ENCODE peak calls at places on chromosomes 4 and X, in nine cellular contexts. Z, K, H, G, T, M, Q, B and D are unnamed samples.

GRCh38 chrX:77505227-77505626 is 58.0 kb downstream of the FGF16 start:
- DNase-seq in Z (peak), K (no peak), H (peak), G (no peak), T (no peak), M (no peak), Q (no peak), B (peak), D (peak)

GRCh38 chr4:55673424-55673823 is 37.3 kb upstream of the NMU start:
- DNase-seq in Z (no peak), K (no peak), H (peak), G (no peak), T (no peak), M (no peak), Q (no peak), B (no peak), D (no peak)

GRCh38 chr4:158824425-158825274 is 55.8 kb downstream of the FNIP2 start:
- DNase-seq in Z (no peak), K (no peak), H (no peak), G (no peak), T (no peak), M (no peak), Q (no peak), B (peak), D (no peak)

GRCh38 chr4:126957555-126958440 is 675.0 kb upstream of the INTU start:
- DNase-seq in Z (no peak), K (no peak), H (no peak), G (no peak), T (no peak), M (no peak), Q (no peak), B (peak), D (no peak)

GRCh38 chr4:10413177-10413576 is 44.0 kb downstream of the ZNF518B start:
- DNase-seq in Z (no peak), K (no peak), H (no peak), G (no peak), T (no peak), M (no peak), Q (no peak), B (no peak), D (no peak)

GRCh38 chr4:37469286-37469685 is 216.9 kb downstream of the RELL1 start:
- DNase-seq in Z (no peak), K (no peak), H (no peak), G (no peak), T (no peak), M (no peak), Q (no peak), B (no peak), D (no peak)

GRCh38 chrX:44675364-44676024 is 132.8 kb upstream of the FUNDC1 start:
- DNase-seq in Z (no peak), K (no peak), H (peak), G (peak), T (no peak), M (no peak), Q (peak), B (peak), D (peak)

GRCh38 chr4:32261196-32261595 is 1541.0 kb downstream of the PCDH7 start:
- DNase-seq in Z (no peak), K (no peak), H (no peak), G (no peak), T (no peak), M (no peak), Q (no peak), B (no peak), D (no peak)

GRCh38 chr4:74545488-74545887 is 100.6 kb downstream of the AREG start:
- DNase-seq in Z (no peak), K (no peak), H (no peak), G (no peak), T (no peak), M (no peak), Q (no peak), B (peak), D (no peak)

GRCh38 chrX:4225086-4225485 is 511.6 kb upstream of the PRKX start:
- DNase-seq in Z (no peak), K (no peak), H (no peak), G (no peak), T (no peak), M (no peak), Q (no peak), B (no peak), D (no peak)

GRCh38 chr4:84722720-84723119 is 139.8 kb downstream of the CDS1 start:
- DNase-seq in Z (no peak), K (no peak), H (no peak), G (no peak), T (no peak), M (no peak), Q (no peak), B (no peak), D (no peak)

GRCh38 chr4:134001057-134001456 is 200.5 kb downstream of the PABPC4L start:
- DNase-seq in Z (no peak), K (no peak), H (no peak), G (no peak), T (no peak), M (no peak), Q (no peak), B (no peak), D (no peak)

GRCh38 chr4:184868623-184869022 is 42.9 kb upstream of the ACSL1 start:
- DNase-seq in Z (no peak), K (no peak), H (no peak), G (no peak), T (no peak), M (no peak), Q (no peak), B (no peak), D (no peak)